ENCODE peak calls at places on chromosomes 7 and 10, in seven cellular contexts. One of them, this sample, is unnamed.

GRCh38 chr10:2119316-2119715 is 382.0 kb upstream of the ADARB2 start:
- DNase-seq in cardiac fibroblast: no peak
- DNase-seq in activated CD8-positive, alpha-beta memory T cell treated with anti-CD3 and anti-CD28 coated beads for 48 hours: no peak
- DNase-seq in iPS DF 6.9: no peak
- DNase-seq in mammary epithelial cell: peak; percentile 93
- DNase-seq in transverse colon: no peak
- DNase-seq in posterior vena cava: no peak
- DNase-seq in this sample: no peak

GRCh38 chr10:132663666-132664365 is 122.1 kb downstream of the NKX6-2 start:
- DNase-seq in posterior vena cava: peak; percentile 71
- DNase-seq in activated CD8-positive, alpha-beta memory T cell treated with anti-CD3 and anti-CD28 coated beads for 48 hours: no peak
- DNase-seq in transverse colon: no peak
- DNase-seq in iPS DF 6.9: no peak
- DNase-seq in mammary epithelial cell: peak; percentile 26
- DNase-seq in cardiac fibroblast: no peak
- DNase-seq in this sample: no peak

GRCh38 chr10:123150229-123150985 is 2.5 kb downstream of the HMX2 start:
- DNase-seq in posterior vena cava: no peak
- DNase-seq in cardiac fibroblast: no peak
- DNase-seq in iPS DF 6.9: no peak
- DNase-seq in activated CD8-positive, alpha-beta memory T cell treated with anti-CD3 and anti-CD28 coated beads for 48 hours: no peak
- DNase-seq in transverse colon: no peak
- DNase-seq in mammary epithelial cell: no peak
- DNase-seq in this sample: no peak

GRCh38 chr10:34732926-34733325 is 82.2 kb downstream of the PARD3 start:
- DNase-seq in posterior vena cava: no peak
- DNase-seq in activated CD8-positive, alpha-beta memory T cell treated with anti-CD3 and anti-CD28 coated beads for 48 hours: no peak
- DNase-seq in mammary epithelial cell: peak; percentile 77
- DNase-seq in iPS DF 6.9: no peak
- DNase-seq in cardiac fibroblast: peak; percentile 74
- DNase-seq in transverse colon: no peak
- DNase-seq in this sample: no peak

GRCh38 chr7:108911016-108911415 is 341.3 kb downstream of the DNAJB9 start:
- DNase-seq in mammary epithelial cell: no peak
- DNase-seq in cardiac fibroblast: peak; percentile 14
- DNase-seq in transverse colon: no peak
- DNase-seq in activated CD8-positive, alpha-beta memory T cell treated with anti-CD3 and anti-CD28 coated beads for 48 hours: no peak
- DNase-seq in iPS DF 6.9: no peak
- DNase-seq in posterior vena cava: no peak
- DNase-seq in this sample: no peak

GRCh38 chr10:115953203-115953602 is 319.8 kb downstream of the GFRA1 start:
- DNase-seq in activated CD8-positive, alpha-beta memory T cell treated with anti-CD3 and anti-CD28 coated beads for 48 hours: no peak
- DNase-seq in cardiac fibroblast: no peak
- DNase-seq in posterior vena cava: no peak
- DNase-seq in mammary epithelial cell: no peak
- DNase-seq in iPS DF 6.9: no peak
- DNase-seq in transverse colon: no peak
- DNase-seq in this sample: no peak

GRCh38 chr10:30373596-30374327 is 24.7 kb upstream of the MTPAP start:
- DNase-seq in transverse colon: no peak
- DNase-seq in mammary epithelial cell: no peak
- DNase-seq in posterior vena cava: no peak
- DNase-seq in activated CD8-positive, alpha-beta memory T cell treated with anti-CD3 and anti-CD28 coated beads for 48 hours: no peak
- DNase-seq in cardiac fibroblast: no peak
- DNase-seq in iPS DF 6.9: no peak
- DNase-seq in this sample: no peak

GRCh38 chr10:102517553-102517952 is 13.8 kb downstream of the SUFU start:
- DNase-seq in iPS DF 6.9: no peak
- DNase-seq in posterior vena cava: no peak
- DNase-seq in activated CD8-positive, alpha-beta memory T cell treated with anti-CD3 and anti-CD28 coated beads for 48 hours: no peak
- DNase-seq in transverse colon: no peak
- DNase-seq in mammary epithelial cell: no peak
- DNase-seq in cardiac fibroblast: peak; percentile 41
- DNase-seq in this sample: no peak

GRCh38 chr10:67912330-67912946 is 28.0 kb downstream of the SIRT1 start:
- DNase-seq in iPS DF 6.9: no peak
- DNase-seq in posterior vena cava: no peak
- DNase-seq in activated CD8-positive, alpha-beta memory T cell treated with anti-CD3 and anti-CD28 coated beads for 48 hours: no peak
- DNase-seq in transverse colon: no peak
- DNase-seq in cardiac fibroblast: no peak
- DNase-seq in mammary epithelial cell: no peak
- DNase-seq in this sample: no peak

GRCh38 chr7:105345003-105345402 is 43.7 kb downstream of the SRPK2 start:
- DNase-seq in transverse colon: no peak
- DNase-seq in cardiac fibroblast: no peak
- DNase-seq in posterior vena cava: no peak
- DNase-seq in activated CD8-positive, alpha-beta memory T cell treated with anti-CD3 and anti-CD28 coated beads for 48 hours: no peak
- DNase-seq in mammary epithelial cell: no peak
- DNase-seq in iPS DF 6.9: no peak
- DNase-seq in this sample: no peak

GRCh38 chr7:55557666-55558188 is 14.6 kb downstream of the VOPP1 start:
- DNase-seq in iPS DF 6.9: no peak
- DNase-seq in activated CD8-positive, alpha-beta memory T cell treated with anti-CD3 and anti-CD28 coated beads for 48 hours: no peak
- DNase-seq in mammary epithelial cell: no peak
- DNase-seq in cardiac fibroblast: no peak
- DNase-seq in posterior vena cava: no peak
- DNase-seq in transverse colon: no peak
- DNase-seq in this sample: no peak

GRCh38 chr10:132532784-132533560 is 4.6 kb upstream of the INPP5A start:
- DNase-seq in transverse colon: no peak
- DNase-seq in iPS DF 6.9: no peak
- DNase-seq in mammary epithelial cell: peak; percentile 83
- DNase-seq in posterior vena cava: peak; percentile 25
- DNase-seq in cardiac fibroblast: peak; percentile 82
- DNase-seq in activated CD8-positive, alpha-beta memory T cell treated with anti-CD3 and anti-CD28 coated beads for 48 hours: no peak
- DNase-seq in this sample: no peak

GRCh38 chr7:11486271-11486670 is 345.7 kb downstream of the THSD7A start:
- DNase-seq in activated CD8-positive, alpha-beta memory T cell treated with anti-CD3 and anti-CD28 coated beads for 48 hours: no peak
- DNase-seq in transverse colon: no peak
- DNase-seq in cardiac fibroblast: peak; percentile 3
- DNase-seq in mammary epithelial cell: no peak
- DNase-seq in posterior vena cava: no peak
- DNase-seq in iPS DF 6.9: no peak
- DNase-seq in this sample: no peak

GRCh38 chr7:10913457-10913856 is 60.2 kb upstream of the PHF14 start:
- DNase-seq in transverse colon: no peak
- DNase-seq in mammary epithelial cell: no peak
- DNase-seq in cardiac fibroblast: no peak
- DNase-seq in activated CD8-positive, alpha-beta memory T cell treated with anti-CD3 and anti-CD28 coated beads for 48 hours: no peak
- DNase-seq in posterior vena cava: no peak
- DNase-seq in iPS DF 6.9: no peak
- DNase-seq in this sample: no peak

GRCh38 chr7:151139071-151139521 is 28.4 kb downstream of the GBX1 start:
- DNase-seq in mammary epithelial cell: no peak
- DNase-seq in transverse colon: peak; percentile 1
- DNase-seq in activated CD8-positive, alpha-beta memory T cell treated with anti-CD3 and anti-CD28 coated beads for 48 hours: no peak
- DNase-seq in iPS DF 6.9: no peak
- DNase-seq in cardiac fibroblast: no peak
- DNase-seq in posterior vena cava: peak; percentile 64
- DNase-seq in this sample: no peak

GRCh38 chr7:141562972-141563371 is 11.8 kb downstream of the AGK start:
- DNase-seq in iPS DF 6.9: no peak
- DNase-seq in transverse colon: no peak
- DNase-seq in activated CD8-positive, alpha-beta memory T cell treated with anti-CD3 and anti-CD28 coated beads for 48 hours: no peak
- DNase-seq in cardiac fibroblast: peak; percentile 18
- DNase-seq in posterior vena cava: no peak
- DNase-seq in mammary epithelial cell: peak; percentile 21
- DNase-seq in this sample: no peak

GRCh38 chr10:46549171-46550075 is 7.0 kb downstream of the GPRIN2 start:
- DNase-seq in transverse colon: peak; percentile 12
- DNase-seq in posterior vena cava: peak; percentile 84
- DNase-seq in mammary epithelial cell: no peak
- DNase-seq in cardiac fibroblast: no peak
- DNase-seq in iPS DF 6.9: no peak
- DNase-seq in activated CD8-positive, alpha-beta memory T cell treated with anti-CD3 and anti-CD28 coated beads for 48 hours: no peak
- DNase-seq in this sample: no peak

GRCh38 chr10:86657396-86658011 is 3.2 kb downstream of the OPN4 start:
- DNase-seq in activated CD8-positive, alpha-beta memory T cell treated with anti-CD3 and anti-CD28 coated beads for 48 hours: no peak
- DNase-seq in mammary epithelial cell: no peak
- DNase-seq in posterior vena cava: peak; percentile 75
- DNase-seq in iPS DF 6.9: no peak
- DNase-seq in transverse colon: peak; percentile 3
- DNase-seq in cardiac fibroblast: peak; percentile 57
- DNase-seq in this sample: no peak

GRCh38 chr10:98427011-98427515 is 12.1 kb upstream of the PYROXD2 start:
- DNase-seq in mammary epithelial cell: no peak
- DNase-seq in cardiac fibroblast: no peak
- DNase-seq in iPS DF 6.9: no peak
- DNase-seq in posterior vena cava: no peak
- DNase-seq in transverse colon: no peak
- DNase-seq in activated CD8-positive, alpha-beta memory T cell treated with anti-CD3 and anti-CD28 coated beads for 48 hours: no peak
- DNase-seq in this sample: no peak

GRCh38 chr10:129784286-129784685 is 179.8 kb downstream of the EBF3 start:
- DNase-seq in mammary epithelial cell: no peak
- DNase-seq in activated CD8-positive, alpha-beta memory T cell treated with anti-CD3 and anti-CD28 coated beads for 48 hours: no peak
- DNase-seq in iPS DF 6.9: no peak
- DNase-seq in cardiac fibroblast: no peak
- DNase-seq in posterior vena cava: peak; percentile 71
- DNase-seq in transverse colon: no peak
- DNase-seq in this sample: no peak